ENCODE peak calls at places on chromosomes 7 and 10, in nine cellular contexts. F, M, J, P, Z, N, H, D and I are unnamed samples.

GRCh38 chr10:110827410-110827809 is 44.3 kb upstream of the PDCD4 start:
- DNase-seq in F (no peak), M (no peak), J (no peak), P (no peak), Z (no peak), N (no peak), H (no peak), D (no peak), I (no peak)

GRCh38 chr7:47148541-47149207 is 433.2 kb downstream of the TNS3 start:
- DNase-seq in F (no peak), M (no peak), J (no peak), P (no peak), Z (no peak), N (no peak), H (no peak), D (no peak), I (no peak)

GRCh38 chr10:131090761-131091661 is 220.5 kb downstream of the TCERG1L start:
- DNase-seq in F (no peak), M (no peak), J (no peak), P (no peak), Z (no peak), N (no peak), H (no peak), D (no peak), I (no peak)

GRCh38 chr10:110368002-110368401 is 63.3 kb upstream of the SMNDC1 start:
- DNase-seq in F (no peak), M (peak), J (no peak), P (no peak), Z (no peak), N (no peak), H (no peak), D (no peak), I (no peak)

GRCh38 chr10:59585046-59585700 is 124.5 kb downstream of the SLC16A9 start:
- DNase-seq in F (no peak), M (no peak), J (no peak), P (no peak), Z (no peak), N (no peak), H (peak), D (no peak), I (no peak)

GRCh38 chr7:98761225-98761624 is 108.6 kb downstream of the TMEM130 start:
- DNase-seq in F (no peak), M (no peak), J (no peak), P (no peak), Z (no peak), N (no peak), H (no peak), D (no peak), I (no peak)

GRCh38 chr10:773562-774161 is 84.2 kb upstream of the DIP2C start:
- DNase-seq in F (no peak), M (no peak), J (no peak), P (no peak), Z (no peak), N (no peak), H (no peak), D (no peak), I (no peak)

GRCh38 chr7:45573636-45574470 is at the start of gene ADCY1:
- DNase-seq in F (peak), M (peak), J (no peak), P (no peak), Z (no peak), N (no peak), H (no peak), D (no peak), I (no peak)

GRCh38 chr7:92873776-92874175 is 37.4 kb upstream of the CDK6 start:
- DNase-seq in F (no peak), M (no peak), J (no peak), P (no peak), Z (no peak), N (no peak), H (peak), D (no peak), I (no peak)

DNA sequence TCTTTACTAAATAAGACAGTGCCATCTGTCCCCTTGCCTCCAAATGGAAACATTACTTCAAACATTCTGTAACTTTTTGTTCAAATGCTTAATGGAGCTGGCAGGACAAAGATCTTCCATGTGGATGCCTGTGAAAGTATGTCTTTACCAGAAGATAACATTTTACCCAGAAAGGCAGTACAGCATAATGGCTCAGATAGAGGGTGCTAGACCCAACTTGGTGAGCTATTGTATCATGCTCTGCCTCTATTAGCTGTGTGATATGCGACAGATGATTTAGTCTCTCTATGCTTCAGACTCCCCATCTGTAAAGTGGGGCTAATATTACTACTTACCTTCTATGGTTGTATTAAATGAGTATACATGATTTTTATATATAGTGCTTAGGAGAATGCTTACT is 8.8 kb upstream of the SMKR1 start:
- DNase-seq in F (no peak), M (peak), J (no peak), P (no peak), Z (no peak), N (no peak), H (peak), D (no peak), I (no peak)
- TF ChIP-seq CTCF in F (peak), M (peak), J (peak), P (no peak), Z (no peak), N (no peak), H (peak), D (no peak), I (no peak)

GRCh38 chr7:41809081-41809480 is 106.2 kb upstream of the INHBA start:
- DNase-seq in F (no peak), M (no peak), J (no peak), P (no peak), Z (no peak), N (no peak), H (no peak), D (no peak), I (no peak)
- TF ChIP-seq CTCF in F (no peak), M (no peak), J (no peak), P (no peak), Z (no peak), N (no peak), H (no peak), D (no peak), I (no peak)

GRCh38 chr7:4825081-4825480 is 36.7 kb downstream of the PAPOLB start:
- DNase-seq in F (no peak), M (no peak), J (no peak), P (no peak), Z (peak), N (no peak), H (no peak), D (no peak), I (no peak)
- TF ChIP-seq CTCF in F (no peak), M (no peak), J (no peak), P (no peak), Z (no peak), N (no peak), H (no peak), D (no peak), I (no peak)

DNA sequence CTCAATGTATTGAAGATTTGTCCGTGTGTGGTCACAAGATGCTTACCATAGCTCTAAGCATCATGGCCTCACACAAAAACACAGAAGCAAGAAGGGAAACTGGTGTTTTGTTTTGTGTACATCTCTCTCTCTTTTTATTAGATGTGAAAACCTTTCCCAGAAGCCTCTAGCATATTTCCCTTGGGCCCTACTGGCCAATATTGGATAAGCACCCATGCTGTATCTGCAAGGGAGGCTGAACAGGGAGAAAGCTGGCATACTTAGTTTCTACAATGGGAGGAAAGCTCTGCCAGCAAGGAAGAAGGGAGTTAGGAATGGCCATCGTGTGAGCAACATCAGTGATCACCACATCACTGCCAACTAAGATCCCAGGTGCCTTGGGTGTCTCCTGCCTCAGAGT is 9.6 kb upstream of the NAMPT start:
- DNase-seq in F (peak), M (no peak), J (no peak), P (no peak), Z (no peak), N (no peak), H (no peak), D (no peak), I (no peak)
- TF ChIP-seq CTCF in F (peak), M (no peak), J (no peak), P (no peak), Z (no peak), N (no peak), H (peak), D (no peak), I (no peak)

GRCh38 chr10:71575446-71575845 is 144.1 kb downstream of the C10orf105 start:
- DNase-seq in F (no peak), M (no peak), J (no peak), P (no peak), Z (no peak), N (peak), H (no peak), D (no peak), I (no peak)

GRCh38 chr10:71573562-71574300 is 145.8 kb downstream of the C10orf105 start:
- DNase-seq in F (no peak), M (no peak), J (no peak), P (no peak), Z (no peak), N (no peak), H (no peak), D (no peak), I (no peak)

GRCh38 chr10:71569775-71570588 is 149.6 kb downstream of the C10orf105 start:
- DNase-seq in F (peak), M (peak), J (no peak), P (peak), Z (peak), N (peak), H (peak), D (peak), I (peak)

GRCh38 chr10:71571460-71572175 is 148.0 kb downstream of the C10orf105 start:
- DNase-seq in F (no peak), M (no peak), J (no peak), P (no peak), Z (no peak), N (no peak), H (no peak), D (no peak), I (no peak)

DNA sequence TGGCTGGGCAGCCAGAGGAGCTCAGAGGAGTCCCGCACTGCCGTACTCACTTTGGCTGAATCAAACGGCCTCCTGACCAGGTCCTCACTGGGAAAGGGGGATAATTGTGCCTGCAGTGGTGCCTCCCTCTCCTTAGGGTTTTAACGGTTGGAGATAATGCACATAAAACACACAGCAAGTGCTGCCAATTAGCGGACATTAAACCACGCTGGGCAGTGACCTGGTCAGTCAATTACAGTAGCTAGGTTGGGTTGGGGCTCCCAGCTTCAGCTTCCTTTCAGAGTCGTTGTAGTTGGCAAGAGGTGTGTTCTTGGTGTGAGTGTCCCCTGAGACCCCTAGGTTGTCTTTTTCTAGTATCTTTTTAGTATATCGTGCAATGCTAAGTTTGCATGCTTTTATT is 146.6 kb downstream of the C10orf105 start:
- DNase-seq in F (no peak), M (no peak), J (no peak), P (no peak), Z (no peak), N (no peak), H (no peak), D (no peak), I (no peak)
- TF ChIP-seq CTCF in F (no peak), M (no peak), J (no peak), P (no peak), Z (no peak), N (no peak), H (no peak), D (no peak), I (no peak)

DNA sequence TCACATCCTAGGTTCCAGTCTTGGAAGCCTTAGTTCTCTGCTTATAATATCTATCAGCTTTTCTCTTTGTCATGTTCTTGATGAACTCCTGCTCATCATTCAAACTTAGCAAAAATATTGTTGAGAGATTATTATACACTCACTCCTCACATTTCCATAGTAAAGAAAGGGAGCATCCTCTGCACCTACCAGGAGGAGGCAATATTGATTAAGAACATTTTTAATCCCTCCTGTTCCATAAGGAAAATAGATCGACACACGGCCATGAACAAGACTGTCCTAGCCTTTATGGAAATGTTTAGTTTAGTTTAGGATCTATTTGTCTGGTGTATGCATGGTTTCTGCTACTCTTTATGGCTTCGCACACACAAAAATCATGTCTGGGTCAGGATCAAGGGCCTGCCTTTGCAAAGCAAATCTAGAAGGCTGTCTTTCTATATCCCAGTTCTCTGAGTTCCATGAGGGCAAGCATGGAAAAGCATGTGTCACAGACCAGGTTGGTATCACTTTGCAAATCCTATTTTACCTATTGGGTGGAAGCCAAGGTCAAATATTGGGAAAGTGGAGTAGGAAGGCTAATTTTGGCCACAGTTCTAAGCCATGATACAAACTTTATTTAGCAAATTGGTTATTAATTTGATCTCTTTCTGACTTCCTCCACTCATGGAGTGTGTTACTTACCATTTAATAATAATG is 164.4 kb downstream of the MDFIC start:
- DNase-seq in F (no peak), M (no peak), J (no peak), P (no peak), Z (no peak), N (no peak), H (no peak), D (no peak), I (no peak)
- TF ChIP-seq CTCF in F (no peak), M (no peak), J (no peak), P (no peak), Z (no peak), N (no peak), H (no peak), D (no peak), I (no peak)